ENCODE peak calls at places on chromosomes 1 and 21, in nine cellular contexts. One of them, this sample, is unnamed.

GRCh38 chr1:65668368-65668767 is 124.3 kb upstream of the PDE4B start:
- DNase-seq in tibial nerve: no peak
- DNase-seq in psoas muscle: no peak
- DNase-seq in breast epithelium: no peak
- DNase-seq in body of pancreas: no peak
- DNase-seq in A549: no peak
- DNase-seq in Peyer's patch: no peak
- DNase-seq in tibial artery: no peak
- DNase-seq in RWPE2: no peak
- DNase-seq in this sample: no peak

GRCh38 chr1:36466370-36467026 is 2.3 kb upstream of the MRPS15 start:
- DNase-seq in breast epithelium: no peak
- DNase-seq in Peyer's patch: no peak
- DNase-seq in body of pancreas: no peak
- DNase-seq in psoas muscle: no peak
- DNase-seq in A549: no peak
- DNase-seq in tibial artery: no peak
- DNase-seq in RWPE2: no peak
- DNase-seq in tibial nerve: no peak
- DNase-seq in this sample: no peak

GRCh38 chr1:110119843-110120242 is 7.6 kb downstream of the UBL4B start:
- DNase-seq in body of pancreas: no peak
- DNase-seq in tibial nerve: no peak
- DNase-seq in A549: no peak
- DNase-seq in breast epithelium: no peak
- DNase-seq in RWPE2: no peak
- DNase-seq in Peyer's patch: no peak
- DNase-seq in psoas muscle: no peak
- DNase-seq in tibial artery: no peak
- DNase-seq in this sample: no peak

GRCh38 chr1:151213560-151213959 is 15.2 kb downstream of the PIP5K1A start:
- DNase-seq in body of pancreas: no peak
- DNase-seq in Peyer's patch: no peak
- DNase-seq in tibial artery: no peak
- DNase-seq in psoas muscle: no peak
- DNase-seq in breast epithelium: no peak
- DNase-seq in tibial nerve: no peak
- DNase-seq in RWPE2: no peak
- DNase-seq in A549: no peak
- DNase-seq in this sample: no peak

GRCh38 chr21:25240974-25241373 is 366.3 kb downstream of the MRPL39 start:
- DNase-seq in psoas muscle: no peak
- DNase-seq in breast epithelium: no peak
- DNase-seq in body of pancreas: no peak
- DNase-seq in RWPE2: no peak
- DNase-seq in Peyer's patch: no peak
- DNase-seq in tibial nerve: no peak
- DNase-seq in A549: no peak
- DNase-seq in tibial artery: no peak
- DNase-seq in this sample: no peak

GRCh38 chr1:65235867-65236805 is 73.2 kb upstream of the DNAJC6 start:
- DNase-seq in psoas muscle: no peak
- DNase-seq in tibial nerve: no peak
- DNase-seq in Peyer's patch: no peak
- DNase-seq in tibial artery: no peak
- DNase-seq in breast epithelium: no peak
- DNase-seq in body of pancreas: no peak
- DNase-seq in A549: peak
- DNase-seq in RWPE2: no peak
- DNase-seq in this sample: no peak

GRCh38 chr21:39080366-39080765 is 102.9 kb downstream of the PSMG1 start:
- DNase-seq in tibial nerve: no peak
- DNase-seq in A549: no peak
- DNase-seq in RWPE2: no peak
- DNase-seq in breast epithelium: no peak
- DNase-seq in tibial artery: no peak
- DNase-seq in body of pancreas: no peak
- DNase-seq in Peyer's patch: no peak
- DNase-seq in psoas muscle: no peak
- DNase-seq in this sample: no peak

GRCh38 chr21:34579411-34579810 is 35.5 kb downstream of the RCAN1 start:
- DNase-seq in tibial nerve: no peak
- DNase-seq in tibial artery: no peak
- DNase-seq in A549: no peak
- DNase-seq in body of pancreas: no peak
- DNase-seq in breast epithelium: no peak
- DNase-seq in psoas muscle: no peak
- DNase-seq in RWPE2: no peak
- DNase-seq in Peyer's patch: no peak
- DNase-seq in this sample: no peak

GRCh38 chr1:108057536-108057935 is 92.6 kb upstream of the VAV3 start:
- DNase-seq in tibial artery: peak
- DNase-seq in psoas muscle: no peak
- DNase-seq in RWPE2: no peak
- DNase-seq in Peyer's patch: peak
- DNase-seq in tibial nerve: peak
- DNase-seq in body of pancreas: no peak
- DNase-seq in breast epithelium: no peak
- DNase-seq in A549: no peak
- DNase-seq in this sample: no peak

GRCh38 chr1:172938676-172939075 is 112.1 kb downstream of the TNFSF18 start:
- DNase-seq in Peyer's patch: no peak
- DNase-seq in A549: no peak
- DNase-seq in tibial nerve: no peak
- DNase-seq in psoas muscle: no peak
- DNase-seq in RWPE2: no peak
- DNase-seq in tibial artery: no peak
- DNase-seq in body of pancreas: no peak
- DNase-seq in breast epithelium: no peak
- DNase-seq in this sample: no peak

GRCh38 chr1:61056674-61057439 is 25.5 kb upstream of the NFIA start:
- DNase-seq in psoas muscle: peak
- DNase-seq in A549: peak
- DNase-seq in tibial artery: peak
- DNase-seq in body of pancreas: peak
- DNase-seq in breast epithelium: no peak
- DNase-seq in tibial nerve: peak
- DNase-seq in Peyer's patch: peak
- DNase-seq in RWPE2: no peak
- DNase-seq in this sample: no peak

GRCh38 chr1:222892137-222892763 is 77.4 kb downstream of the DISP1 start:
- DNase-seq in body of pancreas: no peak
- DNase-seq in A549: no peak
- DNase-seq in tibial nerve: no peak
- DNase-seq in RWPE2: no peak
- DNase-seq in Peyer's patch: no peak
- DNase-seq in psoas muscle: no peak
- DNase-seq in breast epithelium: no peak
- DNase-seq in tibial artery: no peak
- DNase-seq in this sample: no peak

GRCh38 chr1:15985611-15986272 is 9.8 kb upstream of the ZBTB17 start:
- DNase-seq in RWPE2: no peak
- DNase-seq in body of pancreas: no peak
- DNase-seq in breast epithelium: no peak
- DNase-seq in tibial nerve: no peak
- DNase-seq in tibial artery: no peak
- DNase-seq in Peyer's patch: no peak
- DNase-seq in psoas muscle: no peak
- DNase-seq in A549: no peak
- DNase-seq in this sample: no peak

GRCh38 chr1:27787895-27788294 is 14.9 kb downstream of the STX12 start:
- DNase-seq in tibial nerve: no peak
- DNase-seq in breast epithelium: no peak
- DNase-seq in body of pancreas: no peak
- DNase-seq in tibial artery: no peak
- DNase-seq in RWPE2: no peak
- DNase-seq in Peyer's patch: no peak
- DNase-seq in psoas muscle: no peak
- DNase-seq in A549: no peak
- DNase-seq in this sample: no peak

GRCh38 chr1:76040327-76040868 is 34.1 kb upstream of the ST6GALNAC3 start:
- DNase-seq in tibial artery: no peak
- DNase-seq in tibial nerve: no peak
- DNase-seq in body of pancreas: no peak
- DNase-seq in Peyer's patch: no peak
- DNase-seq in RWPE2: no peak
- DNase-seq in A549: no peak
- DNase-seq in psoas muscle: no peak
- DNase-seq in breast epithelium: no peak
- DNase-seq in this sample: no peak

GRCh38 chr1:228986093-228986904 is 251.0 kb downstream of the RHOU start:
- DNase-seq in breast epithelium: no peak
- DNase-seq in tibial nerve: peak
- DNase-seq in psoas muscle: peak
- DNase-seq in RWPE2: no peak
- DNase-seq in Peyer's patch: no peak
- DNase-seq in A549: no peak
- DNase-seq in tibial artery: peak
- DNase-seq in body of pancreas: peak
- DNase-seq in this sample: peak

GRCh38 chr1:11056504-11056903 is 3.3 kb downstream of the SRM start:
- DNase-seq in body of pancreas: no peak
- DNase-seq in RWPE2: no peak
- DNase-seq in tibial artery: no peak
- DNase-seq in Peyer's patch: no peak
- DNase-seq in A549: no peak
- DNase-seq in tibial nerve: no peak
- DNase-seq in psoas muscle: peak
- DNase-seq in breast epithelium: no peak
- DNase-seq in this sample: no peak

GRCh38 chr1:228352677-228353481 is 53.8 kb downstream of the TRIM11 start:
- DNase-seq in tibial artery: no peak
- DNase-seq in breast epithelium: no peak
- DNase-seq in body of pancreas: no peak
- DNase-seq in RWPE2: no peak
- DNase-seq in Peyer's patch: no peak
- DNase-seq in psoas muscle: peak
- DNase-seq in tibial nerve: no peak
- DNase-seq in A549: no peak
- DNase-seq in this sample: no peak

GRCh38 chr1:43554444-43554992 is 23.8 kb downstream of the PTPRF start:
- DNase-seq in tibial nerve: no peak
- DNase-seq in A549: peak
- DNase-seq in Peyer's patch: no peak
- DNase-seq in RWPE2: no peak
- DNase-seq in breast epithelium: no peak
- DNase-seq in tibial artery: no peak
- DNase-seq in psoas muscle: no peak
- DNase-seq in body of pancreas: no peak
- DNase-seq in this sample: no peak

GRCh38 chr1:90274376-90274775 is 279.5 kb downstream of the ZNF326 start:
- DNase-seq in Peyer's patch: no peak
- DNase-seq in breast epithelium: no peak
- DNase-seq in tibial artery: no peak
- DNase-seq in A549: no peak
- DNase-seq in body of pancreas: no peak
- DNase-seq in tibial nerve: no peak
- DNase-seq in RWPE2: no peak
- DNase-seq in psoas muscle: no peak
- DNase-seq in this sample: no peak

GRCh38 chr1:97540346-97540888 is 380.4 kb downstream of the DPYD start:
- DNase-seq in psoas muscle: no peak
- DNase-seq in body of pancreas: no peak
- DNase-seq in tibial artery: no peak
- DNase-seq in RWPE2: no peak
- DNase-seq in tibial nerve: no peak
- DNase-seq in breast epithelium: no peak
- DNase-seq in Peyer's patch: no peak
- DNase-seq in A549: no peak
- DNase-seq in this sample: no peak
- TF ChIP-seq CTCF in psoas muscle: no peak
- TF ChIP-seq CTCF in body of pancreas: no peak
- TF ChIP-seq CTCF in tibial artery: no peak
- TF ChIP-seq CTCF in RWPE2: no peak
- TF ChIP-seq CTCF in tibial nerve: no peak
- TF ChIP-seq CTCF in breast epithelium: no peak
- TF ChIP-seq CTCF in Peyer's patch: no peak
- TF ChIP-seq CTCF in A549: no peak
- TF ChIP-seq CTCF in this sample: no peak

DNA sequence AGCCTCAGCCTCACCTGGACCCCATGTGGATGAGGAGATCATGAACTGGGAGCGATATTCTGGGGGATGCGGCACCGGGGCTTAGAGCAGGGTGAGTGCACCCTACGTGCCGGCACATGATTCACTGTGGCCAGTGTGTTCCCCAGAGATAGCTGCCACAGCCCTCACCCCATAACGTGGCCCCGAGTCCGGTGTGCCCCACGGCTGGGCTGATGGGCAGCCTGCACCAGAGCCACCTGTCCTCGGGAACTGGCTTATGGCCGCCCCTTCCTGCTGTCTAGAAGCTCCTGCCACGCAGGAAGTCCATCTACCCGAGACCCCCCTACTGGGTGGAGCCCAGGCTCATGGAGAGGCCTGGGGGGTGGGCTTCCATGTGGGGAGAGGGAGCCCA is 39.1 kb upstream of the SLC19A1 start:
- DNase-seq in body of pancreas: no peak
- DNase-seq in psoas muscle: no peak
- DNase-seq in A549: no peak
- DNase-seq in breast epithelium: no peak
- DNase-seq in tibial artery: peak
- DNase-seq in Peyer's patch: peak
- DNase-seq in tibial nerve: no peak
- DNase-seq in RWPE2: no peak
- DNase-seq in this sample: no peak
- TF ChIP-seq CTCF in body of pancreas: no peak
- TF ChIP-seq CTCF in psoas muscle: no peak
- TF ChIP-seq CTCF in A549: no peak
- TF ChIP-seq CTCF in breast epithelium: no peak
- TF ChIP-seq CTCF in tibial artery: no peak
- TF ChIP-seq CTCF in Peyer's patch: no peak
- TF ChIP-seq CTCF in tibial nerve: no peak
- TF ChIP-seq CTCF in RWPE2: no peak
- TF ChIP-seq CTCF in this sample: no peak

DNA sequence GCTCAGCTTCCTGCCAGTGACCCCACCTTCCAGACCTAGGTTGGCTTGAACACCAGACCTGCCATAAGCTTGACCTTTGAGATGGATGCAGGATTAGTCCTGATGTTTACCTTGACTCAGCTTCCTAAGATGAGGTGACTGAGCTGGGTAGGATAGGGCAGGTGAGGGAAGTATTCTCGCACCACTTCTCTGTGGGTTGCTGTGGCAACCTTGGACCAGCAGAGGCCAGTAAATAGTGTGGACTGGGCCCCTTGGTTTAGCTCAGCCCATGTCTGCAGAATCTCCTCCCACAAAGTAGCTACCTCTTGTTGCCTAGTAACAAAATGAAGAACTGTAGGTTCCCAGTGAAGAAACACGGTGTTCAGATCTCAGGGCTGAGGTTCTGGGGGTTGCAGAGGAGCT is 8.4 kb downstream of the RPS6KA1 start:
- DNase-seq in psoas muscle: no peak
- DNase-seq in breast epithelium: no peak
- DNase-seq in body of pancreas: no peak
- DNase-seq in Peyer's patch: peak
- DNase-seq in tibial artery: no peak
- DNase-seq in RWPE2: no peak
- DNase-seq in tibial nerve: no peak
- DNase-seq in A549: peak
- DNase-seq in this sample: no peak
- TF ChIP-seq CTCF in psoas muscle: no peak
- TF ChIP-seq CTCF in breast epithelium: no peak
- TF ChIP-seq CTCF in body of pancreas: no peak
- TF ChIP-seq CTCF in Peyer's patch: peak
- TF ChIP-seq CTCF in tibial artery: no peak
- TF ChIP-seq CTCF in RWPE2: peak
- TF ChIP-seq CTCF in tibial nerve: peak
- TF ChIP-seq CTCF in A549: peak
- TF ChIP-seq CTCF in this sample: peak

GRCh38 chr1:21300774-21301173 is 10.5 kb upstream of the ECE1 start:
- DNase-seq in tibial artery: no peak
- DNase-seq in Peyer's patch: no peak
- DNase-seq in A549: no peak
- DNase-seq in breast epithelium: no peak
- DNase-seq in body of pancreas: no peak
- DNase-seq in psoas muscle: no peak
- DNase-seq in RWPE2: no peak
- DNase-seq in tibial nerve: no peak
- DNase-seq in this sample: no peak
- TF ChIP-seq CTCF in tibial artery: no peak
- TF ChIP-seq CTCF in Peyer's patch: no peak
- TF ChIP-seq CTCF in A549: no peak
- TF ChIP-seq CTCF in breast epithelium: no peak
- TF ChIP-seq CTCF in body of pancreas: no peak
- TF ChIP-seq CTCF in psoas muscle: no peak
- TF ChIP-seq CTCF in RWPE2: no peak
- TF ChIP-seq CTCF in tibial nerve: no peak
- TF ChIP-seq CTCF in this sample: no peak

This sample was measured in LNCaP clone FGC.